ENCODE peak calls at places on chromosome 5, in seven cellular contexts. R is A549; L is astrocyte of the spinal cord; Y is stimulated activated CD8-positive, alpha-beta memory T cell treated with anti-CD3 and anti-CD28 coated beads, Interleukin-4, amount 100 ng/mL, for 1 hour; Z is T follicular helper cell; S is fibroblast of the conjunctiva; O is activated T-cell treated with anti-CD3 and anti-CD28 coated beads for 1 hour. K is an unnamed sample.

GRCh38 chr5:8135742-8136141 is 266.8 kb downstream of the MTRR start:
- DNase-seq in R (no peak), L (no peak), Y (no peak), Z (no peak), S (no peak), O (no peak), K (no peak)

GRCh38 chr5:8247074-8247473 is 378.1 kb downstream of the MTRR start:
- DNase-seq in R (no peak), L (no peak), Y (no peak), Z (no peak), S (no peak), O (no peak), K (no peak)

GRCh38 chr5:72454996-72455395 is 52.2 kb downstream of the ZNF366 start:
- DNase-seq in R (no peak), L (no peak), Y (no peak), Z (no peak), S (no peak), O (no peak), K (no peak)

GRCh38 chr5:159310492-159310891 is 19.8 kb downstream of the IL12B start:
- DNase-seq in R (no peak), L (peak), Y (no peak), Z (peak), S (no peak), O (peak), K (peak)

GRCh38 chr5:160539431-160539830 is 117.8 kb downstream of the PTTG1 start:
- DNase-seq in R (no peak), L (no peak), Y (no peak), Z (no peak), S (no peak), O (no peak), K (no peak)

GRCh38 chr5:169641253-169641652 is 4.2 kb downstream of the DOCK2 start:
- DNase-seq in R (no peak), L (peak), Y (no peak), Z (no peak), S (no peak), O (no peak), K (no peak)

GRCh38 chr5:176573564-176574296 is 24.6 kb downstream of the CDHR2 start:
- DNase-seq in R (peak), L (peak), Y (peak), Z (peak), S (no peak), O (peak), K (peak)

GRCh38 chr5:150295172-150295611 is 5.6 kb upstream of the CAMK2A start:
- DNase-seq in R (peak), L (peak), Y (no peak), Z (no peak), S (peak), O (no peak), K (no peak)

GRCh38 chr5:2656186-2656585 is 95.3 kb downstream of the IRX2 start:
- DNase-seq in R (no peak), L (peak), Y (no peak), Z (no peak), S (no peak), O (no peak), K (no peak)

GRCh38 chr5:78519198-78519941 is 129.2 kb downstream of the LHFPL2 start:
- DNase-seq in R (no peak), L (no peak), Y (no peak), Z (no peak), S (no peak), O (no peak), K (no peak)